ENCODE peak calls at places on chromosomes 2 and 18, in nine cellular contexts. U is activated T-cell treated with anti-CD3 and anti-CD28 coated beads for 4 hours, C is B cell, R is anterior cingulate cortex, H is H9, O is Ammon's horn, K is substantia nigra, P is nucleus accumbens, J is bronchial epithelial cell. I is an unnamed sample.

GRCh38 chr2:41933585-41934322 is 114.1 kb upstream of the PKDCC start:
- DNase-seq in U (no peak), C (no peak), R (no peak), H (no peak), O (no peak), K (no peak), P (no peak), J (peak), I (no peak)

GRCh38 chr18:47594063-47594462 is 336.4 kb downstream of the SMAD2 start:
- DNase-seq in U (no peak), C (no peak), R (peak), H (no peak), O (peak), K (no peak), P (no peak), J (no peak), I (no peak)

GRCh38 chr18:48597110-48597509 is 58.3 kb downstream of the CTIF start:
- DNase-seq in U (no peak), C (no peak), R (no peak), H (no peak), O (no peak), K (no peak), P (no peak), J (peak), I (no peak)

GRCh38 chr2:56132138-56132537 is 51.7 kb upstream of the CCDC85A start:
- DNase-seq in U (no peak), C (peak), R (no peak), H (no peak), O (peak), K (no peak), P (no peak), J (peak), I (no peak)

GRCh38 chr2:160278889-160279196 is 78.8 kb upstream of the ITGB6 start:
- DNase-seq in U (no peak), C (no peak), R (no peak), H (no peak), O (no peak), K (no peak), P (no peak), J (no peak), I (no peak)

GRCh38 chr2:188917632-188918031 is 56.5 kb upstream of the COL3A1 start:
- DNase-seq in U (no peak), C (no peak), R (no peak), H (no peak), O (no peak), K (no peak), P (no peak), J (no peak), I (no peak)

GRCh38 chr2:100819365-100820345 is at the start of gene NPAS2:
- DNase-seq in U (no peak), C (no peak), R (peak), H (peak), O (peak), K (peak), P (no peak), J (no peak), I (no peak)

GRCh38 chr2:167686691-167687090 is 560.7 kb downstream of the STK39 start:
- DNase-seq in U (no peak), C (no peak), R (no peak), H (no peak), O (no peak), K (no peak), P (no peak), J (peak), I (no peak)

GRCh38 chr2:227855440-227855839 is 16.0 kb upstream of the DAW1 start:
- DNase-seq in U (no peak), C (no peak), R (no peak), H (no peak), O (no peak), K (no peak), P (no peak), J (no peak), I (no peak)

GRCh38 chr2:98297817-98298684 is 48.2 kb upstream of the CNGA3 start:
- DNase-seq in U (no peak), C (no peak), R (no peak), H (no peak), O (no peak), K (no peak), P (no peak), J (no peak), I (no peak)